ENCODE peak calls at places on chromosomes 11 and 22, in seven cellular contexts. N, M, Y, C, P, R and H are unnamed samples.

GRCh38 chr11:43419460-43419859 is 60.7 kb downstream of the TTC17 start:
- DNase-seq in Y (peak; percentile 63), M (no peak), P (no peak), N (peak; percentile 42), C (peak; percentile 21), R (no peak), H (no peak)

GRCh38 chr22:36334081-36334831 is 53.5 kb downstream of the MYH9 start:
- DNase-seq in M (no peak), R (no peak), N (no peak), C (peak; percentile 45), Y (peak; percentile 51), P (no peak), H (no peak)

GRCh38 chr11:129148487-129148886 is 43.6 kb downstream of the ARHGAP32 start:
- DNase-seq in M (no peak), C (no peak), Y (no peak), N (no peak), P (no peak), R (no peak), H (no peak)

GRCh38 chr22:39739338-39740027 is 154.1 kb downstream of the ENTHD1 start:
- DNase-seq in C (no peak), Y (no peak), P (no peak), M (no peak), N (no peak), R (no peak), H (no peak)

GRCh38 chr22:47841166-47841565 is 1078.7 kb downstream of the TBC1D22A start:
- DNase-seq in R (no peak), M (no peak), Y (no peak), N (no peak), P (no peak), C (no peak), H (no peak)

GRCh38 chr11:75524576-75525432 is 937 bp downstream of the GDPD5 start:
- DNase-seq in R (no peak), P (no peak), M (no peak), Y (no peak), N (peak; percentile 27), C (peak; percentile 71), H (peak; percentile 28)

GRCh38 chr11:19027829-19028595 is 32.5 kb downstream of the MRGPRX2 start:
- DNase-seq in P (no peak), R (no peak), N (peak; percentile 72), C (no peak), Y (no peak), M (no peak), H (no peak)

GRCh38 chr11:73393011-73393380 is 16.8 kb downstream of the RELT start:
- DNase-seq in Y (no peak), R (no peak), P (no peak), N (no peak), C (no peak), M (no peak), H (no peak)

GRCh38 chr22:42072606-42073330 is 1.3 kb upstream of the PHETA2 start:
- DNase-seq in R (no peak), C (no peak), P (no peak), Y (no peak), N (no peak), M (no peak), H (no peak)

GRCh38 chr11:57410287-57410686 is 16.6 kb downstream of the SLC43A3 start:
- DNase-seq in Y (no peak), C (no peak), M (no peak), R (no peak), N (no peak), P (no peak), H (no peak)

GRCh38 chr22:48931452-48931851 is 896.2 kb downstream of the BRD1 start:
- DNase-seq in Y (peak; percentile 4), M (no peak), P (no peak), N (no peak), C (no peak), R (no peak), H (no peak)

GRCh38 chr11:14609902-14610301 is 33.7 kb upstream of the PDE3B start:
- DNase-seq in C (no peak), M (no peak), R (no peak), Y (no peak), P (no peak), N (no peak), H (no peak)

GRCh38 chr11:59206635-59207034 is 6.1 kb downstream of the MPEG1 start:
- DNase-seq in R (no peak), N (peak; percentile 52), P (no peak), Y (peak; percentile 54), M (no peak), C (peak; percentile 66), H (no peak)

GRCh38 chr11:20438637-20439036 is 51.1 kb downstream of the PRMT3 start:
- DNase-seq in C (no peak), N (no peak), M (no peak), R (no peak), P (no peak), Y (no peak), H (no peak)

GRCh38 chr22:41240377-41241132 is at the start of gene CHADL:
- DNase-seq in R (peak; percentile 98), C (peak; percentile 62), N (peak; percentile 33), P (no peak), Y (no peak), M (no peak), H (no peak)

GRCh38 chr11:65897020-65897471 is 3.1 kb downstream of the FOSL1 start:
- DNase-seq in P (no peak), Y (no peak), R (no peak), C (no peak), N (no peak), M (no peak), H (no peak)

GRCh38 chr11:65895482-65895981 is 4.7 kb downstream of the FOSL1 start:
- DNase-seq in P (no peak), R (no peak), C (no peak), M (no peak), N (no peak), Y (no peak), H (no peak)

GRCh38 chr11:65894034-65894591 is 3.6 kb downstream of the CCDC85B start:
- DNase-seq in M (no peak), R (no peak), N (no peak), C (no peak), P (no peak), Y (no peak), H (no peak)

GRCh38 chr11:65898656-65899355 is 1.4 kb downstream of the FOSL1 start:
- DNase-seq in P (no peak), C (no peak), N (no peak), R (no peak), M (no peak), Y (no peak), H (no peak)

DNA sequence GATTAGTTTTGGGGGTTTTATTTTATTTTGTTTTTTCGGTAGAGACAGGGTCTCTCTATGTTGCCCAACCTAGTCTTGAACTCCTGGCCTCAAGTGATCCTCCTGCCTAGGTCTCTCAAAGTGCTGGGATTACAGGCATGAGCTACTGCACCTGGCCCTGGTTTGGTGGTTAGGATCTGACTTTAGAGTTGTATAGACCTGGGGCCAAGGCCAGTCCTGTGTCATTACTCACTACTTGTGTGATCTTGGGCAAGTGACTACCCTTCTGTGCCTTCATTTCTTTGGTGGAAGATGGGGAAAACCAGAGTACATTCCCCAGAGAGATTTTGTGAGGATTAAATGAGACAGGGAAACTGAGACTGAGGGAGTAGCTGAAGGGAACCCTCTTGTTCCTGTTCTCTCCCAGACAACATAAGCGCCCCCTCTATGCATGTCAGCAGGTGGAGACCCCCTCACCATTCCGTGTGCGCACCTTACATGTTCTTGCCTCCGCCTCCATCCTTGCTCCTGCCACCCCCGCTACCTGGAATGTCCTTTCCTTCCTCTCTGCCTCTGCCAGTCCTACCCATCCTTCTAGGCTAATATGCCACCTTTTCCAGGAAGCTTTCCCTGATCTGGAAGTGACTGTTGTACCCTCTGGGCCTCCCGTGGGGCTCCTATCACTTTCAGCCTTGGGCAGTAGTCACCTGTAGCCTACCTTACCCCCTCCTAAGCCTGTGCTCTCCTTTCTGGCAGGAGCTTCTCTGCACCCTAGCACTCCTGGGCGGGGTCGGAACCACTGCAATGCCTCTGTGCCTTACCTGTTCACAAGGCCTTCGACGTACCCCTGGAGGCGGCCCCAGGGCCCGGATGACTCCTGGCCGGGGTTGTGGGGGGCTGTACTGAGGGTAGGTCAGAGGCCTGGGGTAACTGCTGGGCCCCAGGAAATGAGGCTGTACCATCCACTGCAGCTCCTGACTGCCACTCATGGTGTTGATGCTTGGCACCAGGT is 3.9 kb downstream of the FOSL1 start:
- DNase-seq in Y (no peak), P (no peak), R (no peak), M (no peak), N (no peak), C (no peak), H (no peak)
- H3K27ac ChIP-seq in Y (no peak overlapping the region), P (no peak overlapping the region), R (no peak overlapping the region), M (no peak overlapping the region), N (no peak overlapping the region), C (no peak overlapping the region), H (no peak overlapping the region)

DNA sequence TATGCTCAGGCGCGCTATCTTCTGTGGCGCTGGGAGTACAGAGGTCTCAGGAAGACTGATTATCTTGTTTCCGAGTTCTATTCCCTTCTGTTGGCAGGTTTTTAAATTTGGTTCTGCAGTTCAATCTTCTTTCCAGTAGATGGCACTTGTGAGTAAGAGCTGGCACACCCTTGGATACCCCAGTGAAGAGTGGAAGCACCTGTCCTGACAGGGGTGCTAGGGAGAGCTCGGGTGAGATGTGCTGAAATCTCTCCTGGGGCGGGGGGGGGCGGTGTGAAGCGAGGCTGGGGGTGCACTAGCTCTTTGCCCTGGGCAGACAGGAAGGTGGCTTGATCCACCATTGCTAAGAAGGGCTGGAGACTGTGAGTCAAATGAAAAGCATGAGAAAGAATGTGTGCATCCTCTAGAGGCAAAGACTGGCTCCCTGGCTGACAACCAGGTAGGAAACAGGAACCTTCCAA is 679.9 kb upstream of the CCDC179 start:
- DNase-seq in N (no peak), R (no peak), C (peak; percentile 60), M (no peak), P (no peak), Y (peak; percentile 30), H (no peak)
- TF ChIP-seq CTCF in N (peak; percentile 73), R (peak; percentile 72), C (peak; percentile 76), M (no peak), P (peak; percentile 42), Y (peak; percentile 54), H (no peak)

DNA sequence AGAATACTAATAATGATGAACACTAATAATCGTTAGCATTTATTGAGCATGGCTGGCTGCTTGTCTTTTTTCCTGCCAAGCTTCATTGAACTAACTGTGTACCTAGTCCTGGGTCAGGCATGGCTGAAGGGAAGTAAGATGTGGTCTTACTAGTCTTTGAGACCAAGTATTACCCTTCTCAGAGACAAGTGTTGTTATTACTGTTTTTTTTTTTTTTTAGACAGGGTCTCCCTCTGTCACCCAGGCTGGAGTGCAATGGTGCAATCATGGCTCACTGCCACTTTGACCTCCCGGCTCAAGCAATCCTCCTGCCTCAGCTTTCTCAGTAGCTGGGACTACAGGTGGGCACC is 4.6 kb downstream of the ST14 start:
- DNase-seq in P (no peak), N (no peak), C (no peak), Y (no peak), R (no peak), M (no peak), H (no peak)
- H3K27me3 ChIP-seq in P (peaks cover 5% of the 10 kb centered on the region), N (no peaks in the 10 kb centered on the region), C (peaks cover 37% of the 10 kb centered on the region), Y (no peaks in the 10 kb centered on the region), R (peaks cover 30% of the 10 kb centered on the region), M (no peaks in the 10 kb centered on the region), H (peaks cover 35% of the 10 kb centered on the region)

DNA sequence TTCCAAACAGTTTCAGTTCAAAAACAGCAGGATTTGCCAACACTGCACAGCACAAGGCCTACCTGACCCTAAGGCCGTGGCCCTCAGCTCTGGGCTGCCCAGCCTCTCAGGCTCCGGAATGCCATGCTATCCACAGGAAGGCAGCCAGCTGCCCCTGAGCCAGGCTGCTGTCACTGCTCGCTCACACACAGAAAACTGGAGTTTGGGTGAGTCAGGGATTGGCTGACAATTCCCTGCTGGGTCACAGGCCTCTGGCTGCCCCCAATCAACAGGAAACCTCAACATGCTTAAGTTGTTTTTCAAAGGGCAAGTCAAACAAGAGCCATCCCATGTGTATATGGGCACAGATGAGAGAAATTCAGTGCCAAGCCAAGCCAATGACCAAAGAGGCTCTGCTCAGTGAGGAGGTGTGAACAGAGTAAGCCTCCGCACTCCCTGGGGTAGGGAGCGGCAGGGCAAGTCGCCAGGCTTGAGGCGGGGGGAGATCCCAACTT is 50.2 kb downstream of the RPL27A start:
- DNase-seq in C (no peak), N (peak; percentile 85), Y (no peak), R (no peak), M (no peak), P (peak; percentile 60), H (no peak)
- H3K27ac ChIP-seq in C (no peak overlapping the region), N (peak overlapping the region; percentile 48), Y (peak overlapping the region; percentile 15), R (peak overlapping the region; percentile 59), M (peak overlapping the region; percentile 82), P (peak overlapping the region; percentile 7), H (no peak overlapping the region)